ENCODE peak calls at places on chromosome 15, in eight cellular contexts. J is heart left ventricle, V is esophagus squamous epithelium, U is stomach, W is prostate gland, M is sigmoid colon, X is ovary, S is breast epithelium. O is an unnamed sample. For H3K27me3, the result is how much of the 10 kb centered on the place peaks cover.

GRCh38 chr15:80977627-80978036 is 12.0 kb downstream of the MESD start:
- DNase-seq in W (peak), V (no peak), U (peak), X (no peak), S (no peak), J (peak), M (peak), O (peak)

GRCh38 chr15:31275331-31276262 is 51.0 kb upstream of the KLF13 start:
- DNase-seq in V (no peak), J (peak), U (peak), X (peak), W (peak), S (no peak), M (peak), O (no peak)

GRCh38 chr15:80308002-80308401 is 56.0 kb upstream of the CTXND1 start:
- DNase-seq in J (no peak), V (no peak), U (no peak), X (no peak), S (no peak), W (no peak), M (no peak), O (no peak)

GRCh38 chr15:32649336-32649735 is 7.8 kb downstream of the SCG5 start:
- DNase-seq in S (no peak), M (no peak), V (no peak), X (no peak), W (no peak), U (no peak), J (no peak), O (no peak)

GRCh38 chr15:99983171-99983891 is 250.1 kb upstream of the LYSMD4 start:
- DNase-seq in M (no peak), X (no peak), W (no peak), U (no peak), J (no peak), S (no peak), V (no peak), O (no peak)

GRCh38 chr15:80880086-80880485 is 100.9 kb downstream of the CEMIP start:
- DNase-seq in W (no peak), V (no peak), X (no peak), J (no peak), U (no peak), M (no peak), S (peak), O (no peak)

GRCh38 chr15:69357773-69358765 is 56.1 kb upstream of the KIF23 start:
- DNase-seq in S (no peak), V (no peak), U (peak), X (peak), W (no peak), M (no peak), J (no peak), O (no peak)

GRCh38 chr15:98823012-98823458 is 174.7 kb downstream of the IGF1R start:
- DNase-seq in X (no peak), V (no peak), S (no peak), U (no peak), W (no peak), M (no peak), J (no peak), O (peak)

GRCh38 chr15:63940956-63941620 is 105.2 kb downstream of the DAPK2 start:
- DNase-seq in M (no peak), W (no peak), X (no peak), J (no peak), S (no peak), V (no peak), U (no peak), O (no peak)

GRCh38 chr15:31341501-31342195 is 15.0 kb downstream of the KLF13 start:
- DNase-seq in X (no peak), S (no peak), W (no peak), M (no peak), J (no peak), V (no peak), U (no peak), O (no peak)

GRCh38 chr15:82624008-82624407 is 23.2 kb downstream of the CPEB1 start:
- DNase-seq in U (no peak), J (no peak), W (no peak), X (no peak), M (no peak), S (no peak), V (no peak), O (no peak)

GRCh38 chr15:71052356-71052755 is 62.9 kb upstream of the THSD4 start:
- DNase-seq in W (no peak), X (no peak), S (no peak), U (no peak), V (no peak), J (no peak), M (no peak), O (no peak)

GRCh38 chr15:45021331-45021730 is 1.7 kb upstream of the SORD start:
- DNase-seq in X (no peak), M (no peak), V (no peak), S (no peak), U (peak), J (no peak), W (no peak), O (no peak)

GRCh38 chr15:45023659-45024320 is 795 bp downstream of the SORD start:
- DNase-seq in U (no peak), W (no peak), J (no peak), S (no peak), V (no peak), M (no peak), X (no peak), O (no peak)

GRCh38 chr15:45027220-45027619 is 4.2 kb downstream of the SORD start:
- DNase-seq in J (no peak), M (no peak), W (no peak), V (no peak), X (no peak), S (no peak), U (no peak), O (no peak)

GRCh38 chr15:45026646-45027045 is 3.7 kb downstream of the SORD start:
- DNase-seq in W (no peak), J (no peak), M (no peak), V (no peak), X (no peak), U (peak), S (no peak), O (no peak)

GRCh38 chr15:45022871-45023658 is at the start of gene SORD:
- DNase-seq in J (peak), V (peak), U (peak), M (peak), X (peak), S (peak), W (peak), O (peak)
- TF ChIP-seq POLR2A in J (no peak), V (peak), U (no peak), M (no peak), X (no peak), S (no peak), W (peak), O (peak)

GRCh38 chr15:25582886-25583285 is 144.1 kb upstream of the UBE3A start:
- DNase-seq in J (no peak), W (no peak), V (no peak), U (no peak), S (no peak), X (no peak), M (no peak), O (no peak)
- H3K27me3 ChIP-seq in J (under half), W (under half), V (under half), U (under half), S (under half), X (under half), M (under half), O (under half)

GRCh38 chr15:60392601-60392985 is 5.2 kb downstream of the ANXA2 start:
- DNase-seq in S (peak), X (no peak), V (no peak), M (no peak), J (no peak), U (no peak), W (no peak), O (no peak)
- TF ChIP-seq POLR2A in S (no peak), X (no peak), V (no peak), M (no peak), J (no peak), U (no peak), W (no peak), O (no peak)

DNA sequence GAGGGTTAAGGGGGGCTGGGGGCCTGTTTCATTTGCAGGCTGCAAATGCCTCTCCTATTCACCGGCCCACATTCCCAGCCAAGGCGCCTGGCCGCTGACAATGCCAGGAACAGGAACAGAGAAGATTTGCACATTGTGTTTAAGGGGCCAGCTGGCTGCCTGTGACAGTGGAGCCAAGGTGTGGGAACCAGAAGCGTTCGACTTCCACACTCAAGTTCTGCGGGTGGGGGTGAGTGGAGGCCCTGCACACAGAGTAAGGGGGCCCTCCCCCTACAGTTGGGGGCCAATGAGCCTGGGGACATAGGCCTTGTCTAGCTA is 9.5 kb downstream of the IGDCC3 start:
- DNase-seq in V (no peak), U (no peak), S (no peak), X (no peak), M (no peak), W (no peak), J (no peak), O (no peak)
- H3K27me3 ChIP-seq in V (under half), U (under half), S (under half), X (under half), M (under half), W (under half), J (under half), O (under half)

DNA sequence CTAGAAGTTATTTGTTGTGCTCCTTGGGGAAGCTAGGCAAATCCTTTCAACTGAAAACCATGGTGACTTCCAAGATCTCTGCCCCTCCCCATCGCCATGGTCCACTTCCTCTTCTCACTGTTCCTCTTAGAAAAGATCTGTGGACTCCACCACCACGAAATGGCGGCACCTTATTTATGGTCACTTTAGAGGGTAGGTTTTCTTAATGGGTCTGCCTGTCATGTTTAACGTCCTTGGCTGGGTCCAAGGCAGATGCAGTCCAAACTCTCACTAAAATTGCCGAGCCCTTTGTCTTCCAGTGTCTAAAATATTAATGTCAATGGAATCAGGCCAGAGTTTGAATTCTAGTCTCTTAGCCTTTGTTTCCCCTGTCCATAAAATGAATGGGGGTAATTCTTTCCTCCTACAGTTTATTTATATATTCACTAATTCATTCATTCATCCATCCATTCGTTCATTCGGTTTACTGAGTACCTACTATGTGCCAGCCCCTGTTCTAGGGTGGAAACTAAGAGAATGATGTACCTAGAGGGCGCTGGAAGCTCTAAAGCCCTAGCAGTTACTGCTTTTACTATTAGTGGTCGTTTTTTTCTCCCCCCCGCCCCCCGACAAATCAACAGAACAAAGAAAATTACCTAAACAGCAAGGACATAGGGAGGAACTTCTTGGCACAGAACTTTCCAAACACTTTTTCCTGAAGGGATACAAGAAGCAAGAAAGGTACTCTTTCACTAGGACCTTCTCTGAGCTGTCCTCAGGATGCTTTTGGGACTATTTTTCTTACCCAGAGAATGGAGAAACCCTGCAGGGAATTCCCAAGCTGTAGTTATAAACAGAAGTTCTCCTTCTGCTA is 661 bp downstream of the PATL2 start:
- DNase-seq in M (peak), U (peak), J (no peak), W (peak), X (no peak), S (no peak), V (no peak), O (no peak)
- TF ChIP-seq POLR2A in M (no peak), U (no peak), J (no peak), W (no peak), X (no peak), S (no peak), V (no peak), O (no peak)

GRCh38 chr15:51274956-51275355 is 63.4 kb downstream of the CYP19A1 start:
- DNase-seq in J (no peak), S (no peak), M (no peak), X (no peak), W (no peak), U (no peak), V (no peak), O (no peak)
- H3K27me3 ChIP-seq in J (under half), S (under half), M (under half), X (under half), W (under half), U (under half), V (under half), O (under half)

GRCh38 chr15:38928431-38928830 is 363.8 kb upstream of the RASGRP1 start:
- DNase-seq in M (no peak), V (no peak), S (no peak), J (no peak), W (no peak), U (no peak), X (no peak), O (no peak)

DNA sequence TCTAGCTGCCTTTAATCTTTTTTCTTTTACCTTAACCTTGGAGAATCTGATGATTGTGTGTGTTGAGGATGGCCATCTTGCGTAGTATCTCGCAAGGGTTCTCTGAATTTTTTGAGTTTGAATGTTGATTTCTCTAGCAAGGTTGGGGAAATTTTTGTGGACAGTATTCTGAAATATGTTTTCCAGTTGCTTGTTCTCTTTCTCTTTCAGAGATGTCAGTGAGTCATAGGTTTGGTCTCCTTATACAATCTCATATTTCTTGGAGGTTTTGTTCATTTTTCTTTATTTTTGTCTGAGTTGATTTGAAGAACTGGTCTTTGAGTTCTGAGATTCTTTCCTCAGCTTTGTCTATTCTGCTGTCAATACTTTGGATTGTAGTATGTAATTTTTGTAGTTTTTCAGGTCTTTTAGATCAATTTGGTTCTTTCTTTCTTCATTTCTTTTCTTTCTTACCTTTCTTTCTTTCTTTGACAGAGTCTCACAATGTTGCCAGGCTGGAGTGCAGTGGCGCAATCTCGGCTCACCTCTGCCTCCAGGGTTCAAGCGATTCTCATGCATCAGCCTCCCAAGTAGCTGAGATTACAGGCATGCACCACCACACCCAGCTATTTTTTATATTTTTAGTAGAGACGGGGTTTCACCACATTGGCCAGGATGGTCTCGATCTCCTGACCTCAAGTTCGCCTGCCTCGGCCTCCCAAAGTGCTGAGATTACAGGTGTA is 366.4 kb upstream of the RASGRP1 start:
- DNase-seq in U (no peak), X (no peak), J (no peak), W (no peak), M (no peak), S (no peak), V (no peak), O (no peak)
- TF ChIP-seq POLR2A in U (no peak), X (no peak), J (no peak), W (no peak), M (no peak), S (no peak), V (no peak), O (no peak)

GRCh38 chr15:58553365-58553918 is 121.7 kb downstream of the LIPC start:
- DNase-seq in X (no peak), W (no peak), J (no peak), U (no peak), S (no peak), M (no peak), V (no peak), O (no peak)

GRCh38 chr15:58556541-58556940 is 124.8 kb downstream of the LIPC start:
- DNase-seq in S (no peak), W (no peak), U (no peak), V (no peak), M (no peak), X (no peak), J (no peak), O (no peak)

GRCh38 chr15:58554758-58555157 is 123.0 kb downstream of the LIPC start:
- DNase-seq in J (no peak), W (no peak), M (no peak), U (no peak), X (no peak), V (no peak), S (no peak), O (no peak)

GRCh38 chr15:58556028-58556361 is 124.2 kb downstream of the LIPC start:
- DNase-seq in M (no peak), U (no peak), X (no peak), V (no peak), J (no peak), S (no peak), W (no peak), O (no peak)

DNA sequence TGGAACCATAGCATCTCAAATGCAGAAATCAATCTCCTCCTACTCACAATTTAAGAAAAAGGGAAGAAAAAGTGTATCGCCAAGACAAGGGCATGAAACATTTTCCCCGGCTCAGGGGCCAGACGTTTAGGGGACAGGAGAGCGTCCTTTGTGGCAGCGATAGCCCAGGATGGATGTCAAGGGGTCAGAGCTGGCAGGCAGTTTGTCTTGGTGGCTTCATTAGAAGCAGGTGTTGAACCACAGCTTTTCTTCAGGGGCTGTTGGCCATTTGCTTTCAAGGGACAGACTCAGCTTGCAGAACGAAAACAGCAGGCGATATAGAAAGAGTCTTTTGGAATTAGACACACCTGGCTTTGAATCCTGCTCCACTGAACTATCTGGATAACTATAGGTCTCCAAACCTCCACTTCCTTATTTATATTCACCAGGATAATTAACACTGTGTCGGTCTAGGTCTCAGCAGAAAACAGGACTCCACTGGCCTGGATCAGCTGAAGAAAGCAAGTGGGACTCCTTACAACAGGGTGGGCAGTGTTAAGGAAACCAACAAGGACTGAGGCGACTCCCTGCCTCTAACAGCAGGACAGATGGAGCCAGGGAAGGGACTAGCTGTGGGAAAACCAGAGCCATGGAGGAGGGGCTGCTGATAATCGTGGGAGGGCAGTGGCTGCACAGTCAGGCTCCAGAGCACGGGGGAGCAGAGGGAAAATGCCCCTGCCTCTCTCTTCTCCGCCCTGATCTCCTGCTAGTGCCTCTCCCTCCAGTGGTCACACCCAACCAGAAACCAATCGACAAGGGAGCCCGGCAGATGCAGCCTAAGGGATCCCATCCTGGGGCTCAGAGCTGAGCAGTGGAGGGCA is 123.6 kb downstream of the LIPC start:
- DNase-seq in M (no peak), J (no peak), W (no peak), U (no peak), X (no peak), S (no peak), V (no peak), O (no peak)
- H3K27me3 ChIP-seq in M (under half), J (under half), W (under half), U (under half), X (under half), S (under half), V (under half), O (under half)

GRCh38 chr15:39584266-39584659 is 3.4 kb downstream of the THBS1 start:
- DNase-seq in X (no peak), J (no peak), M (no peak), V (no peak), S (no peak), W (no peak), U (no peak), O (no peak)

GRCh38 chr15:39584662-39585393 is 3.9 kb downstream of the THBS1 start:
- DNase-seq in U (no peak), V (no peak), J (no peak), W (no peak), M (no peak), S (no peak), X (no peak), O (no peak)

GRCh38 chr15:39586387-39587171 is 5.7 kb downstream of the THBS1 start:
- DNase-seq in M (no peak), S (no peak), W (peak), V (no peak), J (no peak), U (no peak), X (no peak), O (no peak)

GRCh38 chr15:39585871-39586301 is 5.0 kb downstream of the THBS1 start:
- DNase-seq in W (no peak), U (no peak), X (no peak), J (no peak), S (no peak), M (no peak), V (no peak), O (no peak)

DNA sequence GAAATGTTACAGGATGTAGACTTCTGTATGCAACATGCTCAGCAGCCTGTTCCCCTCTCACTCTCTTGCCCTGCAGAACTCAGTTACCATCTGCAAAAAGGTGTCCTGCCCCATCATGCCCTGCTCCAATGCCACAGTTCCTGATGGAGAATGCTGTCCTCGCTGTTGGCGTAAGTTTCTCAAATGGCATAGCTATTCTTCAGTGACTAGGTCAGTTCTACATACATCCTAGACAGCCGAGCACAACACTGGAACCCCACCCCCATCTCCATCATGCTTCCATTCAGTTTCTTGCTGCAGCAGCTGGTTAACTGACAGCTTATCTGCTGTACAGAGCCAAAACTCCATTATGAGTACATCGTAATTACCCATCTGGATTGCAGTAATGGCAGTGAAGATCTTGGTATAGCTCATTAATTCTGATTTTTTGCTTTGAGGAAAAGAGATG is 4.5 kb downstream of the THBS1 start:
- DNase-seq in S (no peak), W (no peak), M (no peak), U (no peak), V (no peak), X (no peak), J (no peak), O (no peak)
- TF ChIP-seq POLR2A in S (no peak), W (no peak), M (no peak), U (no peak), V (no peak), X (no peak), J (no peak), O (no peak)

GRCh38 chr15:60844010-60844409 is 365.1 kb upstream of the ICE2 start:
- DNase-seq in S (no peak), U (no peak), V (no peak), J (no peak), X (no peak), M (no peak), W (no peak), O (no peak)
- H3K27me3 ChIP-seq in S (under half), U (under half), V (under half), J (under half), X (under half), M (under half), W (under half), O (under half)

O was measured in uterus.